ENCODE peak calls at places on chromosomes 5 and 9, in four cellular contexts. M, X, Q and A are unnamed samples.

GRCh38 chr5:74042559-74043357 is 416.8 kb downstream of the ARHGEF28 start:
- DNase-seq in M (no peak), X (no peak), Q (no peak), A (no peak)

GRCh38 chr9:110742741-110743371 is 74.3 kb downstream of the MUSK start:
- DNase-seq in X (no peak), Q (no peak), M (no peak), A (no peak)

GRCh38 chr9:36166150-36166927 is 2.8 kb upstream of the CCIN start:
- DNase-seq in Q (peak), X (peak), M (peak), A (peak)

GRCh38 chr9:127858041-127858512 is 3.6 kb upstream of the ENG start:
- DNase-seq in Q (no peak), M (no peak), X (peak), A (no peak)

GRCh38 chr9:132961002-132961401 is 16.6 kb upstream of the TSC1 start:
- DNase-seq in M (no peak), Q (no peak), X (no peak), A (no peak)

GRCh38 chr5:181041043-181041442 is 977 bp downstream of the BTNL9 start:
- DNase-seq in X (no peak), Q (no peak), M (peak), A (no peak)

GRCh38 chr5:171166766-171167165 is 142.3 kb upstream of the TLX3 start:
- DNase-seq in Q (no peak), X (no peak), M (no peak), A (no peak)

GRCh38 chr9:86614871-86615849 is 260.9 kb upstream of the TUT7 start:
- DNase-seq in X (no peak), Q (peak), M (peak), A (peak)

GRCh38 chr9:36140086-36141084 is 3.9 kb downstream of the GLIPR2 start:
- DNase-seq in Q (no peak), M (no peak), X (no peak), A (no peak)

GRCh38 chr9:37259906-37260305 is 139.5 kb downstream of the ZCCHC7 start:
- DNase-seq in M (no peak), X (no peak), Q (no peak), A (no peak)

GRCh38 chr5:173768267-173768806 is 119.8 kb upstream of the CPEB4 start:
- DNase-seq in X (no peak), M (no peak), Q (no peak), A (no peak)

GRCh38 chr5:138354926-138355378 is 2.5 kb downstream of the KDM3B start:
- DNase-seq in Q (peak), M (no peak), X (no peak), A (peak)
- TF ChIP-seq CTCF in Q (no peak), M (no peak), X (no peak), A (no peak)

DNA sequence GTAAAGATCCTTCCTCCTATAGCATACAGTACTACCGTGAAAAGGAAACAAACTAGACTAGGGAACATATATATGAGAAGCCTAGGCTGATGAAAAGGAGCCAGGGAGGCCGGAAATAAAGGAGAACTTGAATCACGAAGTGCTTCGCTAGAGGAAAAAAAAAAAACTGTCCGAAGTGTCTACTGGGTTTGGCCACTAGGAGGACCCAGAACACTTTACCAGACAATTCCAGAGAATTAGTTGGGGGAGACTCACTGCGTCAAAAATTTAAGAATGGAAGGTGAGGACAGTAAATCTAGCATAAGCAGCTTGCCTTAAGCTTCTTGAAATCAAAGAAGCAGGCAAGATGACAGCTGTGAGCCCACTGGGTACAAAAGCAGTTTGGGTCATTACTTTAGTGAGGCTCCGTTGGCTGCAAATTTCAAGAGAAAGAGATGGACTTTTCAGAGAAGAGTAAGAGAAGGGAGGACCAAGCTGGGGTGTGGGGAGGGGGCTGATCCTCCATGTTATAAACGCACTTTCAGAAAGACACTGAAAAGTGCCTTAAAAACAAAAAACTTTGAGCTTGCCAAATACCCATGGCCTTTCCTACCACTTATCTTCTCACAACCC is 47.4 kb downstream of the P4HA2 start:
- DNase-seq in M (no peak), X (no peak), Q (peak), A (peak)
- TF ChIP-seq CTCF in M (peak), X (peak), Q (peak), A (peak)

GRCh38 chr5:157859227-157859575 is 256 bp upstream of the CLINT1 start:
- DNase-seq in M (no peak), X (no peak), Q (no peak), A (no peak)

GRCh38 chr5:157857821-157858526 is 971 bp downstream of the CLINT1 start:
- DNase-seq in Q (no peak), X (no peak), M (no peak), A (peak)

GRCh38 chr5:157860898-157861894 is 2.3 kb upstream of the CLINT1 start:
- DNase-seq in Q (peak), X (no peak), M (no peak), A (peak)

GRCh38 chr5:157855404-157855994 is 3.4 kb downstream of the CLINT1 start:
- DNase-seq in Q (no peak), X (peak), M (no peak), A (peak)

DNA sequence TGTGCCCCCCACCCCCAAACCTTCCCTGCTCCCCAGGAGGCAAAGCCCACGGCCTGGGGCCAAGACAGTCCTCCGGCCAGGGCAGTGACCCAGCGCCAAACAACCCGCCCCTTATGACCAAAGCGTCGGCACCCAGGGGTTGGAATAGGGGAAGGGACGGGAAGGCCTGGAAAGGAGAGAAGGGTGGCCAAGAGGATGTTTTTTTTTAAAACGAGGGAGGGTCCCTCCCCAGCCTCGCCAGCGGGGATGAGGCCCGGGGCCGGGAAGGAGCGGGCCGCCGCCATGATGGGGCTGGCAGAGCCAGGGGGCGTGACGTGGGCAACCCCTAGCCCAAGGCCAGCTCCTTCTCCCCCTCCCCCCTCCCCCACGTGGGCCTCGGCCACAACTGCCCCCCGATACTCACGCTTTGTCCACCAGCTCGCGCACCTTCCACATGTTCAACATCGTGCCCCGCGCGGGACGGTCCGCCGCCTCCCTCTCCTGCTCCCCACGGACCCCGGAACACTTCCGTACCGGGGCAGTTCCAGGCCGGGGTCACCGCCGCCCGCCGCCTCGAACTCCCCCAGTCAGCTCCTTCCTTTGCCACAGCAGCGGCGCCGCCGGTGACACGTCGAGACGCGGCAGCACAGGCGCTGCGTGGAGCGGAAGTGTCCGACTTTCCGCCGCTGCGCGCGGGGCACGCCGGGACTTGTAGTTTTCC is at the start of gene CLINT1:
- DNase-seq in Q (peak), M (peak), X (peak), A (peak)
- TF ChIP-seq CTCF in Q (no peak), M (no peak), X (no peak), A (no peak)

DNA sequence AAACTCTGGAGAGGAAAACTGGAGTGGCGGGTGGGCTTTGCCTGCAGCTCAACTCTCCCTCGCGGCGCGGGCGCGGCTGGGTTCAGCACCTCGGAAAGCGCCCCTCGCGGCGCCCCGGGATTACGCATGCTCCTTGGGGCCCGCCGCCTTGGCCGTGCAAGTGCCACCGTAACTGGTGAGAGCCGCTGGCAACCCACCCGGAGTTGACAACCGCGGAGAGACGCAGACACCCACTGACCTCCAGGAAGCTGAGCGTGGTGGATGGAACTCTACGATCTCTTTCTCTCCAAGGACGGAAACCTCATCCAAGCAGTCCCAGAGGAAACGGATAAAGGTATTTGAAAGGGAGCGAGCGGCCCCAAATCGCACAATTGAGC is 194 bp upstream of the RXFP3 start:
- DNase-seq in M (peak), Q (peak), X (peak), A (peak)
- TF ChIP-seq CTCF in M (peak), Q (no peak), X (peak), A (peak)

GRCh38 chr5:99030871-99031440 is 102.1 kb upstream of the CHD1 start:
- DNase-seq in X (no peak), M (no peak), Q (no peak), A (no peak)
- TF ChIP-seq CTCF in X (no peak), M (no peak), Q (no peak), A (no peak)

GRCh38 chr5:139659673-139660072 is 11.5 kb downstream of the CXXC5 start:
- DNase-seq in M (peak), Q (no peak), X (no peak), A (no peak)

GRCh38 chr5:139657363-139658321 is 9.5 kb downstream of the CXXC5 start:
- DNase-seq in X (no peak), Q (no peak), M (no peak), A (peak)

GRCh38 chr5:139658928-139659667 is 10.9 kb downstream of the CXXC5 start:
- DNase-seq in Q (no peak), X (peak), M (peak), A (peak)

GRCh38 chr5:139660105-139660915 is 12.2 kb downstream of the CXXC5 start:
- DNase-seq in M (peak), X (peak), Q (no peak), A (no peak)

GRCh38 chr5:139658501-139658927 is 10.4 kb downstream of the CXXC5 start:
- DNase-seq in M (no peak), X (no peak), Q (no peak), A (no peak)
- TF ChIP-seq CTCF in M (peak), X (peak), Q (no peak), A (no peak)